ENCODE peak calls at places on chromosome 1, in nine cellular contexts. I is stomach, Z is brain microvascular endothelial cell, K is retinal pigment epithelial cell, P is esophagus muscularis mucosa, A is ascending aorta, J is pancreas, F is colonic mucosa, T is GM23338. M is an unnamed sample.

GRCh38 chr1:168879906-168880734 is 151.1 kb upstream of the DPT start:
- DNase-seq in P (no peak), Z (no peak), I (no peak), J (no peak), A (no peak), F (peak; percentile 59), T (peak; percentile 16), K (no peak), M (no peak)

GRCh38 chr1:6097117-6097595 is 51.5 kb downstream of the KCNAB2 start:
- DNase-seq in K (no peak), I (no peak), P (no peak), T (no peak), A (no peak), Z (no peak), F (no peak), J (no peak), M (no peak)

GRCh38 chr1:111406325-111406768 is 21.2 kb downstream of the OVGP1 start:
- DNase-seq in J (peak; percentile 78), I (peak; percentile 82), T (peak; percentile 17), K (no peak), P (peak; percentile 50), F (peak; percentile 19), Z (no peak), A (no peak), M (peak; percentile 32)

GRCh38 chr1:114467491-114467890 is 43.5 kb downstream of the TRIM33 start:
- DNase-seq in T (no peak), J (no peak), Z (no peak), F (no peak), A (no peak), P (no peak), K (no peak), I (no peak), M (no peak)

GRCh38 chr1:72827285-72827684 is 544.9 kb upstream of the NEGR1 start:
- DNase-seq in J (no peak), Z (peak; percentile 45), T (no peak), F (no peak), A (no peak), I (no peak), P (no peak), K (peak; percentile 22), M (peak; percentile 32)

GRCh38 chr1:226870323-226871046 is at the start of gene PSEN2:
- DNase-seq in Z (peak; percentile 14), A (peak; percentile 24), F (peak; percentile 84), I (peak; percentile 84), K (no peak), T (peak; percentile 69), P (peak; percentile 92), J (peak; percentile 85), M (peak; percentile 84)

GRCh38 chr1:112363636-112364035 is 32.4 kb upstream of the CTTNBP2NL start:
- DNase-seq in I (no peak), J (no peak), T (no peak), P (no peak), A (no peak), K (no peak), Z (no peak), F (no peak), M (no peak)

GRCh38 chr1:27744556-27744955 is 18.8 kb downstream of the FAM76A start:
- DNase-seq in Z (no peak), F (no peak), T (no peak), I (no peak), J (no peak), K (no peak), P (no peak), A (no peak), M (no peak)

GRCh38 chr1:15944308-15945010 is 31.4 kb downstream of the ZBTB17 start:
- DNase-seq in F (no peak), T (peak; percentile 52), A (no peak), K (no peak), P (no peak), I (peak; percentile 14), Z (no peak), J (no peak), M (no peak)

GRCh38 chr1:106749491-106749890 is 307.0 kb upstream of the PRMT6 start:
- DNase-seq in Z (no peak), K (no peak), P (no peak), J (no peak), T (no peak), F (no peak), I (no peak), A (no peak), M (no peak)

GRCh38 chr1:183277821-183278735 is 92.0 kb downstream of the LAMC2 start:
- DNase-seq in J (no peak), Z (peak; percentile 81), A (no peak), F (no peak), I (peak; percentile 14), P (no peak), T (no peak), K (peak; percentile 56), M (no peak)

GRCh38 chr1:165884690-165885304 is 57.4 kb downstream of the UCK2 start:
- DNase-seq in A (no peak), F (no peak), P (no peak), Z (no peak), K (no peak), T (no peak), J (no peak), I (no peak), M (no peak)

GRCh38 chr1:156746716-156747631 is 4.5 kb downstream of the HDGF start:
- DNase-seq in J (peak; percentile 92), K (no peak), A (peak; percentile 87), T (peak; percentile 94), F (peak; percentile 91), I (peak; percentile 88), P (peak; percentile 99), Z (peak; percentile 95), M (peak; percentile 98)

GRCh38 chr1:206808615-206809014 is 36.3 kb upstream of the IL10 start:
- DNase-seq in P (no peak), J (no peak), F (no peak), I (no peak), Z (peak; percentile 13), K (no peak), A (no peak), T (peak; percentile 67), M (peak; percentile 23)
- TF ChIP-seq CTCF in P (peak; percentile 28), J (no peak), F (no peak), I (no peak), Z (peak; percentile 77), K (peak; percentile 57), A (peak; percentile 43), T (peak; percentile 84), M (peak; percentile 49)

GRCh38 chr1:212611000-212611636 is 2.6 kb downstream of the ATF3 start:
- DNase-seq in A (no peak), J (no peak), F (no peak), T (no peak), Z (no peak), K (no peak), P (no peak), I (no peak), M (no peak)
- H3K4me3 ChIP-seq in A (peak overlapping the region; percentile 78), J (peak overlapping the region; percentile 78), F (no peak overlapping the region), T (peak overlapping the region; percentile 86), Z (no peak overlapping the region), K (no peak overlapping the region), P (no peak overlapping the region), I (no peak overlapping the region), M (peak overlapping the region; percentile 80)

GRCh38 chr1:230825061-230825803 is 43.1 kb downstream of the C1orf198 start:
- DNase-seq in I (peak; percentile 44), J (peak; percentile 49), P (peak; percentile 75), K (peak; percentile 67), A (no peak), Z (peak; percentile 57), T (no peak), F (no peak), M (peak; percentile 83)

GRCh38 chr1:230823835-230824485 is 44.4 kb downstream of the C1orf198 start:
- DNase-seq in A (no peak), Z (no peak), F (no peak), J (peak; percentile 51), K (no peak), P (peak; percentile 91), T (no peak), I (peak; percentile 64), M (no peak)

GRCh38 chr1:230825804-230826160 is 42.5 kb downstream of the C1orf198 start:
- DNase-seq in F (no peak), Z (no peak), A (no peak), P (peak; percentile 87), J (peak; percentile 32), T (no peak), K (no peak), I (no peak), M (no peak)

GRCh38 chr1:230823421-230823820 is 44.9 kb downstream of the C1orf198 start:
- DNase-seq in K (no peak), J (no peak), A (no peak), F (no peak), T (no peak), Z (no peak), P (peak; percentile 91), I (no peak), M (no peak)

DNA sequence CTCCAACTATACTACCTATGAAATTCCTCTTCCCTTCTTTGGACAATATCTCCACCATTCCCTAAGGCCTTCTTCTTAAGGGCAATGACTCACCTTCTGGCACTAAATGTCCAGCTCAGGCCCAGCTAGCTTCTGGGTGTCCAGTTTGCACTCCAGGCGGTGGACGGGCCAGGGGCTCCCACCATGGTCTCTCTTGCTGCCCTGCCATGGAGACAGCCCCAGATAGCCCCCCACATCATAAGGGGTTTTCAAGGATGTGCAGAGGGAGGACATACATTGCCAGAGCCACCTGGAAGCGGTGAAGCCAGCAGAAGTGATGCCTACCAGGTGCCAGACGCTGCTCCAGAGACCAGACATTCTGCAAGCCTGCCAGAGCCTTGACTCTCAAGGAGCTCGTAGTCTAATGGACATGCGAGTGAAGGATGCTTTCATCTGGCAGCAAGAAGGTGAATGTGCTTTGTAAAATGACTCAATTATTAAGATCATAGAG is 43.7 kb downstream of the C1orf198 start:
- DNase-seq in F (no peak), P (peak; percentile 91), T (no peak), Z (no peak), J (peak; percentile 27), I (no peak), K (no peak), A (no peak), M (peak; percentile 69)
- TF ChIP-seq CTCF in F (no peak), P (no peak), T (no peak), Z (no peak), J (no peak), I (no peak), K (no peak), A (no peak), M (no peak)

GRCh38 chr1:18945401-18945849 is 11.1 kb downstream of the IFFO2 start:
- DNase-seq in J (no peak), P (no peak), K (no peak), I (no peak), T (peak; percentile 58), F (peak; percentile 52), Z (no peak), A (no peak), M (peak; percentile 74)

GRCh38 chr1:18943914-18944572 is 12.4 kb downstream of the IFFO2 start:
- DNase-seq in A (no peak), T (no peak), K (no peak), F (no peak), Z (no peak), P (no peak), J (no peak), I (no peak), M (no peak)

GRCh38 chr1:18943162-18943561 is 13.3 kb downstream of the IFFO2 start:
- DNase-seq in F (no peak), Z (no peak), A (no peak), J (no peak), K (no peak), T (no peak), P (no peak), I (no peak), M (no peak)

GRCh38 chr1:18946550-18947381 is 9.7 kb downstream of the IFFO2 start:
- DNase-seq in I (no peak), A (no peak), Z (no peak), F (no peak), J (no peak), P (no peak), K (no peak), T (no peak), M (peak; percentile 64)

GRCh38 chr1:18944810-18945209 is 11.7 kb downstream of the IFFO2 start:
- DNase-seq in J (no peak), K (no peak), Z (no peak), T (no peak), I (no peak), F (no peak), A (no peak), P (no peak), M (no peak)
- H3K4me3 ChIP-seq in J (no peak overlapping the region), K (no peak overlapping the region), Z (no peak overlapping the region), T (no peak overlapping the region), I (no peak overlapping the region), F (no peak overlapping the region), A (no peak overlapping the region), P (no peak overlapping the region), M (no peak overlapping the region)

M was measured in foreskin fibroblast.